ENCODE peak calls at places on chromosomes 11 and 22, in five cellular contexts. E, A, O, U and H are unnamed samples.

GRCh38 chr11:36034572-36035331 is 90.9 kb downstream of the LDLRAD3 start:
- DNase-seq in A (peak), U (no peak), O (no peak), E (peak), H (no peak)

GRCh38 chr11:27700351-27701261 is at the start of gene BDNF:
- DNase-seq in U (peak), A (peak), O (peak), E (peak), H (peak)

GRCh38 chr22:36599771-36600170 is 70.8 kb upstream of the EIF3D start:
- DNase-seq in O (no peak), A (no peak), U (no peak), E (no peak), H (no peak)

GRCh38 chr11:95505927-95506426 is 275.0 kb upstream of the SESN3 start:
- DNase-seq in U (no peak), O (no peak), A (peak), E (peak), H (no peak)

GRCh38 chr11:98455500-98456186 is 565.1 kb upstream of the CNTN5 start:
- DNase-seq in U (peak), O (no peak), A (no peak), E (no peak), H (peak)

GRCh38 chr11:94477644-94478043 is 16.0 kb downstream of the MRE11 start:
- DNase-seq in U (no peak), O (no peak), A (no peak), E (no peak), H (no peak)

GRCh38 chr11:103202048-103202651 is 92.9 kb downstream of the DYNC2H1 start:
- DNase-seq in U (no peak), O (peak), E (peak), A (peak), H (peak)

GRCh38 chr22:49373289-49373666 is 454.4 kb downstream of the BRD1 start:
- DNase-seq in O (no peak), U (no peak), E (no peak), A (no peak), H (no peak)

GRCh38 chr11:46006418-46007070 is 84.1 kb downstream of the LARGE2 start:
- DNase-seq in E (peak), O (peak), U (no peak), A (peak), H (peak)

GRCh38 chr11:75398906-75399305 is 412 bp upstream of the RPS3 start:
- DNase-seq in O (no peak), A (no peak), U (no peak), E (no peak), H (no peak)

GRCh38 chr11:123856444-123856843 is 29.0 kb downstream of the TMEM225 start:
- DNase-seq in A (no peak), U (no peak), O (no peak), E (no peak), H (no peak)

GRCh38 chr11:9601041-9601875 is 27.8 kb downstream of the WEE1 start:
- DNase-seq in A (peak), U (peak), E (peak), O (no peak), H (peak)

GRCh38 chr22:19842386-19843106 is 12.1 kb downstream of the GNB1L start:
- DNase-seq in U (no peak), E (no peak), O (no peak), A (no peak), H (no peak)

GRCh38 chr11:1640076-1640946 is 10.7 kb downstream of the KRTAP5-5 start:
- DNase-seq in O (peak), U (peak), A (peak), E (no peak), H (peak)

GRCh38 chr11:131694526-131695424 is 324.4 kb downstream of the NTM start:
- DNase-seq in O (peak), U (peak), A (peak), E (peak), H (peak)

GRCh38 chr11:111707039-111707690 is 59.0 kb downstream of the PPP2R1B start:
- DNase-seq in O (no peak), A (peak), E (peak), U (no peak), H (no peak)

GRCh38 chr11:64853709-64854108 is 9.3 kb upstream of the CDC42BPG start:
- DNase-seq in U (no peak), E (no peak), A (no peak), O (no peak), H (no peak)

DNA sequence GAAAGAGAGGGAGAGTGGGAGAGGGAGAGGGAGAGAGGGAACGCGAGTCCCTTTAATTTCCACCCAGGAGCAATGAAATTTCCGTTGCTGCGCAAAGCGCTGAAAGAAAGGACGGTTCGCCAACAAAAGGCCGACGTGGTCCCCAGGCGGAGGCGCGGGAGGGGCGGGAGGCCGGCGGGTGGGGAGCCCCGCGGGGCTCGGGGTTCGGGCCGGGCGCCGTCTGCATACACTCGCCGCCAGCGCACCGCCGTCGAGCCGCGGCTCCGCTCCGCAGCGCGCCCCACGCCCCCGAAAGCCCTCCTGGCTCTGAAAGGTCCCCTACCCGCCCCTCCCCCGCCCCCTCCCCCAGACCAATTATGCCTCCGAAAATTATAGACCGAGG is at the start of gene FGF3:
- DNase-seq in U (no peak), A (no peak), E (no peak), O (no peak), H (no peak)
- H3K27ac ChIP-seq in U (no peak), A (no peak), E (no peak), O (no peak), H (no peak)

DNA sequence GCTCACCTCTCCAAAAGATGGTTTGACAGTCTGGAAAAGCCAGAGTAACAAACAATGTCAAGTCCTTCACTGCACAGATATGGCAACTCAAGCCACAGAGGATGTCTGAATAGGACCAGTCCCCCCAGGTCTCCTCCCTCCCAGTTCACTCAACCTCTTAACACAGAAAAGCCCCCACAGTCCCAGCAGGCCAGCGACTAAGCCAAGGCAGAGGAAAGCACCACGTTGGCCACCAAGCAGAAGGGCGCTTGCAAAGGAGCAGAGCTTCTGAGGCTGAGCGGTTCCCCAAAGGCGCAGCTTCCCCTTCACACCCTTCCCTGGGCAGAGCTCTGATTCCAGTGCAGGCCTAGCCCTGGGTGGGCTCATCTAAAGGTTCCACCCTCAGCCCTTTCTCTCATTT is 62.7 kb downstream of the PAK1 start:
- DNase-seq in U (no peak), O (no peak), E (peak), A (peak), H (peak)
- H3K23ac ChIP-seq in U (no peak), O (no peak), E (peak), A (no peak), H (no peak)

GRCh38 chr11:76783901-76784813 is 1.0 kb downstream of the TSKU start:
- DNase-seq in U (peak), O (peak), A (peak), E (peak), H (peak)

GRCh38 chr11:76782526-76783293 is 446 bp upstream of the TSKU start:
- DNase-seq in U (peak), A (peak), O (peak), E (peak), H (peak)

GRCh38 chr11:76783294-76783900 is at the start of gene TSKU:
- DNase-seq in E (no peak), U (peak), O (peak), A (no peak), H (peak)

GRCh38 chr11:76781046-76781801 is 1.9 kb upstream of the TSKU start:
- DNase-seq in E (no peak), O (no peak), U (no peak), A (no peak), H (peak)

GRCh38 chr11:76781861-76782500 is 1.2 kb upstream of the TSKU start:
- DNase-seq in O (no peak), A (no peak), E (no peak), U (no peak), H (no peak)
- H3K27ac ChIP-seq in O (no peak), A (peak), E (peak), U (no peak), H (peak)

GRCh38 chr11:113059548-113059947 is 98.3 kb downstream of the NCAM1 start:
- DNase-seq in A (no peak), U (no peak), E (no peak), O (no peak), H (no peak)

GRCh38 chr11:113057038-113057437 is 95.8 kb downstream of the NCAM1 start:
- DNase-seq in E (no peak), A (no peak), O (no peak), U (no peak), H (no peak)
- H3K23ac ChIP-seq in E (no peak), A (no peak), O (no peak), U (no peak), H (no peak)

DNA sequence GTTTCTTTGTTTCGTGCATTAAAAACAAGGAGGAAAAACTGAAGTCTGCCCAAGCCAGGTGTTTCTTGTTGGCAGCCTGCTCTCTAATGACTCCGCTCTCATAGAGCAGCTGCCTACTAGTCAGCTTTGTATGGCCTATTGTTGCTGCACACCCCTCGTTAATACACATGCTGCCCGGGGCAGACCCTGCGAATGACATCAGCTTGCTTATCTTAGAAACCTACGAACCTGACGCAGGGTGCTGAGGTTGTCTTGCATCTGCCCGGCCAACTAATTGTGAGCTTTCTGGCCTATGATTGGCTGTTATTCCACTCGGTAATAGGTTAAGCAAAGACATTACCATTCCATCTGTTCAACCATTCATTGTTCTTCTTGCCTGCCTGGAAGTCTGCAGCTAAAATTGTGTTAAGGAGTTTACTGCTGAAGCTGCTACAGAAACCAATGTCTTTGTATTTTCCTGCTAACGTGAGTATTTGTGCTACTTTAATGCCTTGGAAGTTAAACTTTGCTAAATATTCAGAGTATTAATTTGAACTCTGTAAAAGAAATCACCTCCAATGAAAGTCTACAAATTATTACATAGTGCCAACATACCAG is 37.5 kb downstream of the ZC3H12C start:
- DNase-seq in U (peak), O (peak), E (peak), A (no peak), H (peak)
- H3K27ac ChIP-seq in U (no peak), O (peak), E (no peak), A (no peak), H (no peak)